ENCODE peak calls at places on chromosomes 12 and 14, in eight cellular contexts. O is HL-60; T is endothelial cell of umbilical vein; D is adrenal gland; M is CD8-positive, alpha-beta T cell; X is GM12878; R is uterus; F is tibial artery. E is an unnamed sample. For H3K27me3, the result is how much of the 10 kb centered on the place peaks cover.

GRCh38 chr12:12333407-12333831 is 16.6 kb downstream of the MANSC1 start:
- DNase-seq in M (no peak), X (no peak), F (no peak), O (no peak), T (peak), R (peak), D (no peak), E (no peak)

GRCh38 chr12:66688836-66689439 is 10.1 kb upstream of the GRIP1 start:
- DNase-seq in X (no peak), R (no peak), F (no peak), M (peak), O (peak), D (peak), T (peak), E (peak)

GRCh38 chr12:66132408-66132807 is 1.9 kb upstream of the LLPH start:
- DNase-seq in R (no peak), O (no peak), X (no peak), F (no peak), D (no peak), T (peak), M (no peak), E (no peak)

GRCh38 chr12:28192145-28192544 is 1.9 kb downstream of the CCDC91 start:
- DNase-seq in O (no peak), X (no peak), F (no peak), T (no peak), M (no peak), D (no peak), R (no peak), E (no peak)

GRCh38 chr14:64208261-64208660 is 85.9 kb downstream of the ESR2 start:
- DNase-seq in T (no peak), O (no peak), M (no peak), R (no peak), X (no peak), D (no peak), F (no peak), E (no peak)

GRCh38 chr14:56172571-56172971 is 54.4 kb downstream of the PELI2 start:
- DNase-seq in D (no peak), F (no peak), X (no peak), O (no peak), R (no peak), M (no peak), T (peak), E (no peak)

GRCh38 chr12:44589697-44590096 is 286.4 kb downstream of the NELL2 start:
- DNase-seq in O (no peak), R (no peak), M (no peak), T (no peak), F (no peak), D (no peak), X (no peak), E (no peak)

GRCh38 chr14:36522347-36522971 is 2.4 kb upstream of the NKX2-1 start:
- DNase-seq in F (no peak), R (no peak), D (no peak), X (no peak), M (no peak), O (no peak), T (no peak), E (no peak)

GRCh38 chr12:51262758-51263177 is 7.4 kb downstream of the SMAGP start:
- DNase-seq in D (peak), M (peak), T (peak), F (no peak), O (peak), R (peak), X (no peak), E (no peak)

GRCh38 chr12:70736775-70737174 is 99.5 kb upstream of the PTPRB start:
- DNase-seq in F (no peak), T (no peak), D (no peak), O (no peak), R (no peak), X (no peak), M (no peak), E (no peak)

GRCh38 chr12:64903738-64904137 is 79.3 kb downstream of the TBC1D30 start:
- DNase-seq in F (no peak), O (no peak), T (no peak), D (no peak), X (no peak), R (peak), M (no peak), E (no peak)

GRCh38 chr12:40614923-40615322 is 77.3 kb upstream of the CNTN1 start:
- DNase-seq in T (no peak), M (no peak), D (no peak), R (no peak), O (peak), F (no peak), X (peak), E (no peak)

GRCh38 chr12:52280796-52281560 is 6.5 kb downstream of the KRT86 start:
- DNase-seq in D (no peak), R (peak), X (no peak), F (peak), O (no peak), T (no peak), M (no peak), E (no peak)

GRCh38 chr14:78501901-78502300 is 331.7 kb downstream of the NRXN3 start:
- DNase-seq in X (no peak), R (no peak), O (no peak), T (no peak), F (no peak), M (no peak), D (no peak), E (no peak)

GRCh38 chr12:13342971-13343370 is 146.4 kb downstream of the EMP1 start:
- DNase-seq in O (no peak), D (no peak), T (no peak), F (no peak), M (no peak), R (no peak), X (no peak), E (no peak)

GRCh38 chr12:105462336-105462735 is 131.8 kb downstream of the C12orf75 start:
- DNase-seq in R (no peak), O (no peak), T (no peak), F (no peak), M (no peak), D (no peak), X (no peak), E (no peak)

GRCh38 chr14:56002876-56003625 is 115.2 kb upstream of the PELI2 start:
- DNase-seq in X (peak), D (no peak), O (no peak), R (no peak), F (no peak), M (peak), T (no peak), E (no peak)

GRCh38 chr12:107152331-107152730 is 59.0 kb upstream of the CRY1 start:
- DNase-seq in X (no peak), O (no peak), F (no peak), T (no peak), D (no peak), R (no peak), M (no peak), E (no peak)

GRCh38 chr12:113961921-113962710 is 4.0 kb downstream of the RBM19 start:
- DNase-seq in F (no peak), R (no peak), M (no peak), T (no peak), D (peak), O (peak), X (peak), E (no peak)

GRCh38 chr14:34496679-34497513 is 34.9 kb upstream of the SPTSSA start:
- DNase-seq in R (peak), X (no peak), T (peak), F (peak), D (peak), M (no peak), O (peak), E (peak)

GRCh38 chr14:74652541-74652940 is 40.5 kb upstream of the LTBP2 start:
- DNase-seq in R (no peak), D (no peak), T (no peak), O (no peak), M (no peak), F (no peak), X (no peak), E (no peak)

GRCh38 chr12:121132601-121133481 is at the start of gene P2RX7:
- DNase-seq in M (peak), T (peak), X (peak), O (peak), R (peak), F (peak), D (peak), E (peak)

GRCh38 chr14:94278732-94279131 is 14.3 kb downstream of the SERPINA10 start:
- DNase-seq in F (no peak), T (no peak), M (no peak), R (no peak), X (no peak), O (no peak), D (no peak), E (no peak)

GRCh38 chr12:54280401-54281260 is at the start of gene HNRNPA1:
- DNase-seq in F (peak), D (peak), T (peak), R (peak), X (peak), M (peak), O (peak), E (peak)

GRCh38 chr12:126355346-126355745 is 1290.1 kb downstream of the AACS start:
- DNase-seq in O (no peak), X (no peak), D (no peak), R (no peak), F (no peak), T (no peak), M (no peak), E (no peak)

GRCh38 chr12:124162151-124163110 is 132.5 kb upstream of the RFLNA start:
- DNase-seq in O (no peak), D (no peak), X (no peak), F (no peak), T (no peak), M (no peak), R (no peak), E (no peak)

GRCh38 chr12:85575115-85576096 is 260.8 kb downstream of the RASSF9 start:
- DNase-seq in T (peak), X (peak), M (no peak), F (peak), D (peak), R (peak), O (peak), E (no peak)

GRCh38 chr12:132675753-132676152 is 11.4 kb downstream of the POLE start:
- DNase-seq in X (no peak), D (no peak), O (no peak), M (no peak), F (no peak), T (no peak), R (no peak), E (no peak)

GRCh38 chr12:113803829-113804140 is 162.3 kb downstream of the RBM19 start:
- DNase-seq in F (no peak), O (no peak), R (no peak), D (no peak), M (no peak), T (no peak), X (no peak), E (no peak)

GRCh38 chr14:75522224-75522764 is at the start of gene BATF:
- DNase-seq in M (peak), T (no peak), X (no peak), R (no peak), O (peak), D (no peak), F (peak), E (no peak)

GRCh38 chr12:2198542-2198941 is 145.8 kb downstream of the CACNA1C start:
- DNase-seq in M (no peak), T (no peak), F (no peak), X (no peak), O (no peak), D (no peak), R (no peak), E (no peak)
- H3K4me3 ChIP-seq in M (no peak), T (no peak), F (no peak), X (no peak), O (no peak), D (no peak), R (no peak), E (no peak)

GRCh38 chr14:61252354-61253063 is 28.6 kb downstream of the TMEM30B start:
- DNase-seq in F (peak), T (peak), D (peak), R (peak), X (peak), O (peak), M (peak), E (peak)
- TF ChIP-seq CTCF in F (peak), T (peak), D (peak), R (peak), X (peak), O (peak), M (peak), E (peak)

GRCh38 chr12:34390171-34390841 is 368.0 kb downstream of the ALG10 start:
- DNase-seq in M (no peak), D (no peak), F (no peak), O (no peak), X (no peak), T (no peak), R (no peak), E (no peak)

GRCh38 chr12:34389378-34390170 is 367.3 kb downstream of the ALG10 start:
- DNase-seq in X (no peak), T (no peak), F (no peak), O (no peak), M (no peak), R (no peak), D (no peak), E (no peak)

GRCh38 chr12:34392741-34393085 is 370.4 kb downstream of the ALG10 start:
- DNase-seq in R (no peak), M (no peak), X (no peak), F (peak), T (no peak), D (no peak), O (no peak), E (peak)

GRCh38 chr12:34391771-34392581 is 369.7 kb downstream of the ALG10 start:
- DNase-seq in O (no peak), F (peak), R (no peak), D (no peak), X (no peak), T (no peak), M (no peak), E (peak)

DNA sequence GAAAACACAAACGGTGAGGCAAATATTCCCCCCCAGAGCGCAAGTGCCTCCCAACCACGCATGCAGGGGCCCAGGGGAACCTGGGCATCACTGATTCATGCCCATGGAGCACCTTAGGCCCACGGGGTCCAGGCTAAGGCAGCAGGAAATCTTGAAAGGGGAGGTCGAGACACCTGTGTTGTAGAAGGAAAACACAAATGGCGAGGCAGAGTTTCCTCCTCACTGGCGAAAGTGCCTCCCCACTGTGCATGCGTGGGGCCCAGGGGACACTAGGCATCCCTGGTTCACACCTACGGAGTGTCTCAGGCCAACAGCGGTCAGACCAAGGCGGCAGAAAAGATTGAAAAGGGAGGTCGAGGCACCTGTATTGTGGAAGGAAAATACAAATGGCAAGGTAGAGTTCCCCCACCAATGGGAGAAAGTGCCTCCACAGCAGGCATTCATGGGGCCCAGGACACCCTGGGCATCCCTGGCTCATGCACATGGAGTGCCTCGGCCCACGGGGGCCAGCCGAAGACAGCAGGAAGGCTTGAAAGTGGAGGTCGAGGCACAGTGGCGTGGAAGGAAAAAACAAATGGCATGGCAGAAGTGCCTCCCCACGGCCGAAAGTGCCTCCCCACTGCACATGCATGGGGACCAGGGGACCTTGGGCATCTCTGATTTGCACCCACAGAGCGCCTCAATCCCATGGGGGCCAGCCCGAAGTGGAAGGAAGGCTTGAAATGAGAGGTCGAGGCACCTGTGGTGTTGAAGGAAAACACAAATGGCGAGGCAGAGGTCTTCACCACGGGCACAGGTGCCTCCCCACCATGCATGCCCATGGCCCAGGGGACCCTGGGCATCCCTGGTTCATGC is 368.8 kb downstream of the ALG10 start:
- DNase-seq in O (no peak), M (no peak), F (peak), D (no peak), R (no peak), X (no peak), T (no peak), E (no peak)
- H3K27me3 ChIP-seq in O (under half), M (under half), F (under half), D (under half), R (under half), X (under half), T (under half), E (half or more)

GRCh38 chr14:71240154-71240553 is 332.9 kb downstream of the PCNX1 start:
- DNase-seq in R (no peak), M (no peak), O (no peak), X (no peak), F (no peak), T (no peak), D (no peak), E (no peak)
- H3K4me3 ChIP-seq in R (no peak), M (no peak), O (no peak), X (no peak), F (no peak), T (no peak), D (no peak), E (no peak)